ENCODE peak calls at places on chromosomes 6 and 20, in seven cellular contexts. T, O, Q, H, P, D and M are unnamed samples.

GRCh38 chr6:16338577-16339262 is 100.3 kb downstream of the GMPR start:
- DNase-seq in T (peak), O (peak), Q (no peak), H (peak), P (peak), D (peak), M (peak)

GRCh38 chr6:15620616-15621015 is 42.2 kb downstream of the DTNBP1 start:
- DNase-seq in T (peak), O (peak), Q (no peak), H (no peak), P (no peak), D (no peak), M (no peak)

GRCh38 chr6:15400572-15401004 is 154.7 kb downstream of the JARID2 start:
- DNase-seq in T (peak), O (no peak), Q (no peak), H (peak), P (no peak), D (no peak), M (peak)

GRCh38 chr6:25832307-25832662 is 433 bp upstream of the SLC17A1 start:
- DNase-seq in T (no peak), O (no peak), Q (no peak), H (no peak), P (no peak), D (no peak), M (no peak)

GRCh38 chr20:11229772-11230171 is 556.0 kb upstream of the JAG1 start:
- DNase-seq in T (no peak), O (peak), Q (no peak), H (peak), P (peak), D (peak), M (peak)

GRCh38 chr6:100695445-100695844 is 185.7 kb downstream of the ASCC3 start:
- DNase-seq in T (no peak), O (no peak), Q (no peak), H (no peak), P (no peak), D (no peak), M (no peak)

GRCh38 chr6:12661690-12662089 is 54.9 kb upstream of the PHACTR1 start:
- DNase-seq in T (no peak), O (no peak), Q (no peak), H (no peak), P (no peak), D (no peak), M (no peak)

GRCh38 chr6:138001750-138002349 is 105.4 kb downstream of the PERP start:
- DNase-seq in T (peak), O (no peak), Q (no peak), H (peak), P (peak), D (peak), M (peak)

GRCh38 chr6:22320750-22321149 is 23.9 kb upstream of the PRL start:
- DNase-seq in T (no peak), O (no peak), Q (no peak), H (peak), P (peak), D (peak), M (peak)

GRCh38 chr6:4727671-4728435 is 48.4 kb upstream of the CDYL start:
- DNase-seq in T (no peak), O (no peak), Q (no peak), H (no peak), P (peak), D (no peak), M (no peak)